ENCODE peak calls at places on chromosome 4, in ten cellular contexts. W is A549, R is GM10248, G is neural progenitor cell, Y is GM20000, A is NB4, Q is pancreas, I is MCF 10A, X is fibroblast of lung, U is heart right ventricle. Z is an unnamed sample.

GRCh38 chr4:74189331-74190043 is 31.6 kb downstream of the MTHFD2L start:
- DNase-seq in Q (no peak), W (peak; percentile 69), A (peak; percentile 57), I (peak; percentile 71), R (peak; percentile 29), X (peak; percentile 75), G (peak; percentile 70), U (no peak), Y (peak; percentile 34), Z (peak; percentile 74)

GRCh38 chr4:95304898-95305297 is 243.9 kb downstream of the UNC5C start:
- DNase-seq in W (peak; percentile 84), I (peak; percentile 8), Y (no peak), A (no peak), U (no peak), Q (no peak), X (no peak), R (no peak), G (peak; percentile 64), Z (peak; percentile 56)

GRCh38 chr4:26179316-26179760 is 141.5 kb upstream of the RBPJ start:
- DNase-seq in U (no peak), X (no peak), A (no peak), I (no peak), Y (peak; percentile 43), Q (no peak), R (peak; percentile 37), W (no peak), G (no peak), Z (no peak)

GRCh38 chr4:15130441-15130840 is 128.2 kb downstream of the CPEB2 start:
- DNase-seq in X (no peak), W (no peak), G (no peak), Q (no peak), A (no peak), R (no peak), U (no peak), Y (no peak), I (no peak), Z (no peak)

GRCh38 chr4:100421356-100421978 is 96.4 kb downstream of the EMCN start:
- DNase-seq in I (peak; percentile 58), X (peak; percentile 27), U (no peak), R (no peak), Q (no peak), A (peak; percentile 31), G (peak; percentile 36), W (peak; percentile 26), Y (no peak), Z (peak; percentile 47)

GRCh38 chr4:145451895-145452294 is 29.8 kb upstream of the SMAD1 start:
- DNase-seq in A (no peak), R (no peak), W (no peak), Q (no peak), X (no peak), I (no peak), Y (no peak), G (no peak), U (no peak), Z (no peak)

GRCh38 chr4:74370912-74371311 is 6.0 kb downstream of the EREG start:
- DNase-seq in U (no peak), G (peak; percentile 69), R (peak; percentile 35), W (peak; percentile 78), X (peak; percentile 82), Y (peak; percentile 42), Q (no peak), A (peak; percentile 52), I (peak; percentile 84), Z (peak; percentile 77)

GRCh38 chr4:124883642-124884041 is 171.1 kb upstream of the ANKRD50 start:
- DNase-seq in Q (no peak), W (no peak), R (no peak), Y (no peak), X (peak; percentile 56), A (no peak), U (no peak), G (no peak), I (no peak), Z (peak; percentile 31)

GRCh38 chr4:74056858-74057562 is 18.5 kb upstream of the CXCL3 start:
- DNase-seq in U (no peak), W (peak; percentile 71), R (no peak), Y (no peak), G (no peak), I (peak; percentile 70), A (peak; percentile 71), Q (no peak), X (peak; percentile 97), Z (peak; percentile 67)

GRCh38 chr4:103493450-103494159 is 226.2 kb downstream of the TACR3 start:
- DNase-seq in G (no peak), Y (no peak), X (no peak), A (no peak), W (no peak), U (no peak), I (no peak), Q (no peak), R (no peak), Z (peak; percentile 63)

GRCh38 chr4:28600958-28601357 is 1740.3 kb downstream of the STIM2 start:
- DNase-seq in U (no peak), W (no peak), G (no peak), Y (no peak), A (no peak), R (no peak), X (no peak), Q (no peak), I (no peak), Z (no peak)

GRCh38 chr4:56048621-56049427 is 100.1 kb downstream of the CEP135 start:
- DNase-seq in W (peak; percentile 45), Y (peak; percentile 89), R (peak; percentile 84), I (peak; percentile 38), G (peak; percentile 91), A (peak; percentile 74), U (no peak), X (peak; percentile 52), Q (peak; percentile 64), Z (peak; percentile 54)

GRCh38 chr4:48127882-48128394 is 6.1 kb downstream of the TXK start:
- DNase-seq in G (peak; percentile 89), W (peak; percentile 64), U (peak; percentile 70), X (peak; percentile 93), A (peak; percentile 86), I (peak; percentile 83), Y (peak; percentile 64), Q (no peak), R (peak; percentile 67), Z (peak; percentile 85)

GRCh38 chr4:53490965-53491622 is 100.2 kb downstream of the LNX1 start:
- DNase-seq in X (peak; percentile 95), A (peak; percentile 68), I (peak; percentile 85), W (peak; percentile 69), U (peak; percentile 30), Q (no peak), Y (peak; percentile 19), R (peak; percentile 24), G (peak; percentile 49), Z (peak; percentile 78)

DNA sequence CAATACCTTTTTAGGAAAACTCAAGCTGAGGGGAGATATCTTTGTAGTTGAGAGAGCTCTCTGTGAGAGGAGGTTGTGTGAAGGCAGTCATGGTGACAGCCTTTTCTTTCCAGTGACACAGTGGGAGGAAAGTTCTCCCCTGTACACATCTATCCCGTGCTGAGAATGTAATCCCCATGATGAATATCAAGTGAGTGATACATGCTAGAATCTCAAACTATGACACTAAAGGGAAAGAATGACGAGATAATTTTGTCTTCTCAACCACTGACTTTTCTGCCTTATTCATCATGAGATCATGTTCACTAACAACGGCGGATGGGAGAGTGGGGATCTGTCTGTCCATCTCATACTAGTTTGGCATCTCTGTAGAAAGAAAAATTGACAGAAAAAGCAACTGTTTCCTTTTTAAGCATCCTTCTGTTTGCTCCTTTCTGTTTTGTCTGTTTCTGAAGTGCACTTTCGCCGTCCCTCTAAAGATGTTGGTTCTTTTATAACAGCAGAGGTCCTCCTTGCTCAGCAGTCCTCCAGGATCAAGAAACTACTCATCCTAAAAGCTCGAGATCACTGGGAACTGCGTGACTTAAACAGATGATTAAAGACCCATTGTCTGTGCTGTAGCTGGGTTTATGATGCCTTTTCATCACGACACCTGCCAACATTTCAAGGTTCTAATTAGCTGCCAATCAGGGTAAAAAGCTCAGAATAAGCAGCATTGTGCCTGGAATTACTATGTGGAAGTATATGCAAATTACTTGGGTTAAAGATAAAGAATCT is 137.6 kb downstream of the DCK start:
- DNase-seq in Y (no peak), G (peak; percentile 58), I (peak; percentile 34), W (peak; percentile 26), A (no peak), R (no peak), U (no peak), X (peak; percentile 61), Q (no peak), Z (peak; percentile 38)
- TF ChIP-seq CTCF in Y (no peak), G (peak; percentile 28), I (no peak), W (peak; percentile 27), A (no peak), R (no peak), U (peak; percentile 32), X (peak; percentile 23), Q (no peak), Z (no peak)

GRCh38 chr4:5125326-5125725 is 74.0 kb downstream of the STK32B start:
- DNase-seq in R (no peak), X (no peak), A (no peak), Y (no peak), G (no peak), I (no peak), W (no peak), U (no peak), Q (no peak), Z (no peak)

GRCh38 chr4:5124876-5125275 is 73.6 kb downstream of the STK32B start:
- DNase-seq in A (no peak), W (no peak), G (no peak), Q (no peak), I (no peak), Y (no peak), R (no peak), X (no peak), U (no peak), Z (no peak)

GRCh38 chr4:5128569-5128968 is 77.3 kb downstream of the STK32B start:
- DNase-seq in G (no peak), R (no peak), Q (no peak), W (no peak), U (no peak), I (no peak), Y (no peak), A (no peak), X (no peak), Z (no peak)

GRCh38 chr4:5126857-5127256 is 75.6 kb downstream of the STK32B start:
- DNase-seq in X (no peak), Y (no peak), A (no peak), U (no peak), R (no peak), G (no peak), Q (no peak), W (no peak), I (no peak), Z (no peak)

GRCh38 chr4:5127556-5127955 is 76.3 kb downstream of the STK32B start:
- DNase-seq in G (no peak), A (no peak), X (peak; percentile 0), I (no peak), U (no peak), W (no peak), Q (no peak), R (no peak), Y (no peak), Z (no peak)
- TF ChIP-seq CTCF in G (no peak), A (no peak), X (no peak), I (no peak), U (no peak), W (no peak), Q (no peak), R (no peak), Y (no peak), Z (no peak)

GRCh38 chr4:98506462-98507132 is 151.8 kb downstream of the TSPAN5 start:
- DNase-seq in U (no peak), R (no peak), G (peak; percentile 50), A (peak; percentile 32), Y (no peak), I (peak; percentile 38), Q (no peak), X (no peak), W (no peak), Z (no peak)
- TF ChIP-seq CTCF in U (peak; percentile 30), R (no peak), G (peak; percentile 65), A (peak; percentile 40), Y (no peak), I (no peak), Q (no peak), X (no peak), W (peak; percentile 31), Z (peak; percentile 21)

GRCh38 chr4:81919810-81920209 is 448.1 kb upstream of the RASGEF1B start:
- DNase-seq in A (no peak), Q (no peak), G (no peak), I (no peak), W (no peak), Y (no peak), R (no peak), U (no peak), X (no peak), Z (no peak)
- TF ChIP-seq CTCF in A (no peak), Q (no peak), G (no peak), I (no peak), W (no peak), Y (peak; percentile 21), R (no peak), U (no peak), X (no peak), Z (peak; percentile 5)

Z was measured in epithelial cell of esophagus.